ENCODE peak calls at places on chromosomes 13 and 19, in nine cellular contexts. U is trophoblast cell, S is H9, J is SK-N-SH, P is pancreas, X is heart right ventricle, D is AG04450, G is tibial nerve, E is substantia nigra. V is an unnamed sample.
A peak's percentile ranks its signal among the peaks of the same experiment; 100 is the strongest.

GRCh38 chr13:77112961-77113360 is 86.0 kb upstream of the FBXL3 start:
- DNase-seq in P (no peak), S (no peak), J (no peak), E (no peak), X (no peak), G (no peak), D (no peak), U (no peak), V (no peak)

GRCh38 chr19:12721656-12722565 is 1.8 kb downstream of the TNPO2 start:
- DNase-seq in G (no peak), P (peak; percentile 47), X (peak; percentile 68), D (peak; percentile 45), E (peak; percentile 36), J (peak; percentile 89), S (peak; percentile 89), U (no peak), V (peak; percentile 54)

GRCh38 chr19:13022111-13022858 is 27.0 kb downstream of the NFIX start:
- DNase-seq in E (no peak), X (peak; percentile 60), S (no peak), G (no peak), P (no peak), U (no peak), D (peak; percentile 55), J (no peak), V (no peak)

GRCh38 chr13:30877335-30877734 is 28.7 kb upstream of the MEDAG start:
- DNase-seq in J (no peak), S (no peak), X (no peak), G (no peak), P (no peak), D (no peak), E (no peak), U (no peak), V (no peak)

GRCh38 chr13:42991892-42992584 is at the start of gene EPSTI1:
- DNase-seq in E (peak; percentile 6), X (peak; percentile 65), J (no peak), U (peak; percentile 79), G (peak; percentile 27), S (peak; percentile 60), D (no peak), P (peak; percentile 65), V (no peak)

GRCh38 chr13:109271991-109272454 is 514.4 kb downstream of the IRS2 start:
- DNase-seq in E (no peak), X (no peak), D (no peak), G (no peak), S (no peak), P (no peak), U (peak; percentile 68), J (no peak), V (no peak)

GRCh38 chr13:27667946-27668345 is 46.3 kb downstream of the POLR1D start:
- DNase-seq in X (no peak), S (no peak), G (no peak), J (peak; percentile 26), E (no peak), P (no peak), D (no peak), U (no peak), V (no peak)

GRCh38 chr13:46810440-46810839 is 13.5 kb upstream of the ESD start:
- DNase-seq in S (no peak), P (no peak), D (no peak), E (no peak), U (no peak), J (no peak), G (no peak), X (no peak), V (no peak)

GRCh38 chr13:41563501-41564001 is 106.2 kb downstream of the RGCC start:
- DNase-seq in P (no peak), E (no peak), G (no peak), U (no peak), D (no peak), S (no peak), X (no peak), J (no peak), V (peak; percentile 31)

GRCh38 chr13:76522083-76522755 is 364.0 kb downstream of the KCTD12 start:
- DNase-seq in G (no peak), S (peak; percentile 83), J (peak; percentile 67), X (no peak), U (no peak), P (no peak), E (no peak), D (no peak), V (no peak)

GRCh38 chr19:49999371-50000010 is 25.7 kb downstream of the VRK3 start:
- DNase-seq in E (no peak), G (no peak), D (no peak), J (no peak), P (no peak), S (no peak), X (no peak), U (no peak), V (peak; percentile 3)

GRCh38 chr19:52735734-52736133 is 890 bp upstream of the ZNF611 start:
- DNase-seq in X (peak; percentile 76), D (no peak), J (no peak), E (no peak), G (peak; percentile 46), S (peak; percentile 97), U (peak; percentile 96), P (peak; percentile 35), V (peak; percentile 22)

GRCh38 chr13:30585748-30586262 is 31.9 kb upstream of the USPL1 start:
- DNase-seq in E (no peak), U (no peak), J (no peak), D (peak; percentile 55), S (no peak), X (no peak), P (no peak), G (no peak), V (no peak)

GRCh38 chr13:72104656-72105180 is 237.7 kb upstream of the DACH1 start:
- DNase-seq in X (no peak), J (no peak), G (no peak), S (no peak), U (no peak), P (no peak), E (no peak), D (no peak), V (no peak)

GRCh38 chr13:93352616-93353015 is 126.0 kb downstream of the GPC6 start:
- DNase-seq in S (no peak), E (no peak), P (no peak), U (no peak), J (no peak), X (no peak), D (no peak), G (no peak), V (no peak)

GRCh38 chr13:85473144-85473543 is 326.1 kb downstream of the SLITRK6 start:
- DNase-seq in E (no peak), P (no peak), J (no peak), X (no peak), G (no peak), S (no peak), D (no peak), U (no peak), V (no peak)

GRCh38 chr13:73859841-73860240 is 274.4 kb downstream of the KLF12 start:
- DNase-seq in U (no peak), P (no peak), E (no peak), D (no peak), G (no peak), X (no peak), J (no peak), S (no peak), V (no peak)

GRCh38 chr13:103067751-103068563 is 1.7 kb upstream of the SLC10A2 start:
- DNase-seq in U (no peak), E (no peak), P (no peak), X (no peak), D (no peak), J (no peak), S (peak; percentile 87), G (no peak), V (no peak)

GRCh38 chr13:42895781-42896180 is 96.3 kb downstream of the EPSTI1 start:
- DNase-seq in P (no peak), J (no peak), U (no peak), G (no peak), D (no peak), X (no peak), S (no peak), E (no peak), V (no peak)

GRCh38 chr19:43739419-43739818 is 15.3 kb downstream of the SMG9 start:
- DNase-seq in E (no peak), P (no peak), U (no peak), S (no peak), J (no peak), G (no peak), D (no peak), X (no peak), V (no peak)

GRCh38 chr13:25281937-25282332 is 5.4 kb downstream of the MTMR6 start:
- DNase-seq in E (no peak), G (no peak), D (no peak), X (no peak), J (no peak), U (no peak), P (no peak), S (no peak), V (no peak)
- H3K27ac ChIP-seq in E (peak overlapping the region; percentile 60), G (no peak overlapping the region), D (no peak overlapping the region), X (no peak overlapping the region), J (no peak overlapping the region), U (no peak overlapping the region), P (no peak overlapping the region), S (no peak overlapping the region), V (no peak overlapping the region)

DNA sequence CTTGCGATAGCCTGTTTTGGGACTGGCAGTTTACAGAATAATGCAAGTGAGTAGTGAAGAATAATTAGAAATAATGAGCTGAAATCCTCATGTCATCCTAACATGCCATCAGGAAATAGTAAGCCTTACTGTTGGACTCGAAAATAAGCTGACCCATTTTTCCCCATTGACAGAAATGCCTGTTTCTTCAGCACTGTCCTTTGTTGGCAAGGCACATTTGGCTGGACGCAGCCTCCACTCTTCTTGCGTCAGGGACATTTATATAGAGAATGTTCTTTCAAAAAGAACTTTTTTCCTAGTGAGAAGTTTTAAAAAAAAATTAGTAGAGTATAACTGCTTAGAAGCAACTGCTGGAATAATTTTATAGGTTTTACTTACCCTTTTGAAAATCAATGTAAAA is 47.1 kb downstream of the ARHGAP35 start:
- DNase-seq in D (no peak), J (no peak), P (no peak), X (no peak), S (no peak), E (no peak), G (no peak), U (no peak), V (no peak)
- H3K27ac ChIP-seq in D (no peak overlapping the region), J (no peak overlapping the region), P (no peak overlapping the region), X (peak overlapping the region; percentile 1), S (no peak overlapping the region), E (no peak overlapping the region), G (peak overlapping the region; percentile 66), U (no peak overlapping the region), V (peak overlapping the region; percentile 76)

DNA sequence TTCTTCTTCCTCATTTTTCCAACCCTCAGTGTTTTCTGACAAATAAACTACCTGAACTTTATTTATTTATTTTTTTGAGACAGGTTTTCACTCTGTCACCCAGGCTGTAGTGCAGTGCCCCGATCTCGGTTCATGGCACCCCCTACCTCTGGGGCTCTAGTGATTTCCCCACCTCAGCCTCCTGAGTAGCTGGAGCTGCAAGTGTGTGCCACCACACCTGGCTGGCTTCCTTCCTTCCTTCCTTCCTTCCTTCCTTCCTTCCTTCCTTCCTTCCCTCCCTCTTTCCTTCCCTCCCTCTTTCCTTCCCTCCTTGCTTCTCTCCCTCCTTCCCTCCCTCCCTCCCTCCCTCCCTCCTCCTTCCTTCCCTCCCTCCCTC is 32.3 kb downstream of the KCTD4 start:
- DNase-seq in D (no peak), G (no peak), J (no peak), E (no peak), U (no peak), X (no peak), S (no peak), P (no peak), V (no peak)
- H3K27ac ChIP-seq in D (no peak overlapping the region), G (peak overlapping the region; percentile 61), J (no peak overlapping the region), E (no peak overlapping the region), U (no peak overlapping the region), X (no peak overlapping the region), S (no peak overlapping the region), P (peak overlapping the region; percentile 76), V (no peak overlapping the region)

GRCh38 chr19:14478113-14478545 is 3.0 kb upstream of the PTGER1 start:
- DNase-seq in U (no peak), J (peak; percentile 35), P (no peak), E (no peak), X (no peak), S (no peak), G (no peak), D (no peak), V (no peak)
- H3K27ac ChIP-seq in U (no peak overlapping the region), J (peak overlapping the region; percentile 62), P (no peak overlapping the region), E (no peak overlapping the region), X (no peak overlapping the region), S (no peak overlapping the region), G (peak overlapping the region; percentile 67), D (no peak overlapping the region), V (no peak overlapping the region)